ENCODE peak calls at places on chromosomes 4 and X, in five cellular contexts. L is ovary, I is NCI-H774, U is A172, M is AG20443. V is an unnamed sample.

GRCh38 chr4:185587444-185588161 is 52.3 kb upstream of the PDLIM3 start:
- DNase-seq in L (no peak), I (no peak), U (no peak), M (peak), V (peak)

GRCh38 chr4:67725981-67726380 is 25.0 kb upstream of the UBA6 start:
- DNase-seq in L (no peak), I (no peak), U (no peak), M (peak), V (no peak)

GRCh38 chrX:28847423-28847822 is 260.2 kb downstream of the IL1RAPL1 start:
- DNase-seq in L (no peak), I (no peak), U (peak), M (no peak), V (no peak)

GRCh38 chr4:53043096-53043495 is 181.0 kb downstream of the RASL11B start:
- DNase-seq in L (no peak), I (no peak), U (no peak), M (no peak), V (no peak)

GRCh38 chr4:104501290-104501689 is 6.6 kb upstream of the CXXC4 start:
- DNase-seq in L (no peak), I (peak), U (no peak), M (no peak), V (no peak)

GRCh38 chrX:17022205-17022604 is 75.7 kb downstream of the REPS2 start:
- DNase-seq in L (no peak), I (no peak), U (peak), M (peak), V (no peak)

GRCh38 chrX:39688576-39689373 is 409.0 kb downstream of the BCOR start:
- DNase-seq in L (peak), I (peak), U (peak), M (peak), V (no peak)

GRCh38 chr4:76733380-76733779 is 164.6 kb downstream of the SOWAHB start:
- DNase-seq in L (no peak), I (peak), U (no peak), M (no peak), V (no peak)

GRCh38 chr4:60134106-60134505 is 1066.0 kb upstream of the ADGRL3 start:
- DNase-seq in L (no peak), I (no peak), U (no peak), M (no peak), V (no peak)

GRCh38 chr4:121375262-121375661 is 5.6 kb downstream of the QRFPR start:
- DNase-seq in L (no peak), I (no peak), U (peak), M (no peak), V (no peak)

GRCh38 chr4:140019619-140020367 is 134.2 kb downstream of the MAML3 start:
- DNase-seq in L (no peak), I (peak), U (no peak), M (no peak), V (no peak)

GRCh38 chr4:37715889-37716402 is 29.8 kb upstream of the RELL1 start:
- DNase-seq in L (no peak), I (no peak), U (peak), M (no peak), V (peak)

GRCh38 chr4:38237139-38237538 is 276.9 kb downstream of the PTTG2 start:
- DNase-seq in L (no peak), I (no peak), U (peak), M (peak), V (no peak)

GRCh38 chr4:8374851-8375649 is 65.5 kb downstream of the ACOX3 start:
- DNase-seq in L (no peak), I (no peak), U (no peak), M (no peak), V (no peak)

GRCh38 chrX:46831620-46832327 is 5.1 kb upstream of the RP2 start:
- DNase-seq in L (no peak), I (no peak), U (peak), M (peak), V (no peak)

V was measured in Peyer's patch.